ENCODE peak calls at places on chromosomes 11 and 22, in eight cellular contexts. S is cardiac muscle cell, W is GM23248, V is Caco-2, Z is uterus, L is colonic mucosa, H is HAP-1, Q is fibroblast of lung. A is an unnamed sample.

GRCh38 chr11:111378773-111379499 is at the start of gene POU2AF1:
- DNase-seq in H (no peak), Z (peak; percentile 50), S (no peak), V (no peak), W (peak; percentile 91), L (no peak), Q (no peak), A (no peak)

GRCh38 chr11:84408946-84409411 is 1122.8 kb upstream of the CCDC90B start:
- DNase-seq in L (no peak), Q (no peak), V (no peak), H (peak; percentile 87), W (peak; percentile 80), Z (no peak), S (no peak), A (no peak)

GRCh38 chr11:94895971-94896370 is 77.4 kb downstream of the CWC15 start:
- DNase-seq in S (no peak), Z (no peak), V (no peak), H (no peak), Q (peak; percentile 42), L (no peak), W (peak; percentile 88), A (no peak)

GRCh38 chr22:41525450-41526225 is 18.6 kb downstream of the POLR3H start:
- DNase-seq in S (no peak), Z (no peak), W (no peak), V (no peak), Q (no peak), H (no peak), L (no peak), A (no peak)

GRCh38 chr11:88357323-88358039 is 19.9 kb upstream of the CTSC start:
- DNase-seq in S (no peak), L (no peak), W (peak; percentile 33), V (no peak), H (peak; percentile 46), Z (no peak), Q (peak; percentile 40), A (no peak)

GRCh38 chr11:75800728-75801361 is 14.2 kb upstream of the UVRAG start:
- DNase-seq in H (no peak), L (no peak), Q (no peak), V (no peak), W (no peak), Z (no peak), S (no peak), A (no peak)

GRCh38 chr11:119189393-119189792 is 4.1 kb downstream of the NHERF4 start:
- DNase-seq in W (no peak), S (no peak), H (no peak), V (no peak), Q (no peak), L (no peak), Z (no peak), A (no peak)

GRCh38 chr11:126440792-126441514 is 85.5 kb downstream of the ST3GAL4 start:
- DNase-seq in S (peak; percentile 81), Z (peak; percentile 84), W (peak; percentile 79), L (peak; percentile 82), Q (peak; percentile 66), H (peak; percentile 71), V (peak; percentile 94), A (peak; percentile 66)

GRCh38 chr11:40094954-40095353 is 1364.5 kb downstream of the LRRC4C start:
- DNase-seq in V (no peak), L (no peak), Z (no peak), W (no peak), H (no peak), Q (no peak), S (no peak), A (no peak)

GRCh38 chr22:22855617-22856308 is 31.9 kb upstream of the IGLL5 start:
- DNase-seq in Z (no peak), V (peak; percentile 57), H (no peak), L (peak; percentile 32), S (no peak), W (peak; percentile 59), Q (no peak), A (peak; percentile 69)

GRCh38 chr11:3156661-3157311 is 8.3 kb downstream of the OSBPL5 start:
- DNase-seq in Q (no peak), Z (no peak), W (no peak), H (no peak), V (no peak), S (no peak), L (no peak), A (no peak)

GRCh38 chr11:2768471-2769408 is 68.9 kb upstream of the KCNQ1OT1 start:
- DNase-seq in H (no peak), Z (no peak), W (peak; percentile 89), L (peak; percentile 11), V (no peak), S (no peak), Q (peak; percentile 76), A (no peak)

GRCh38 chr22:19871023-19871844 is 16.6 kb upstream of the GNB1L start:
- DNase-seq in H (no peak), S (no peak), Z (no peak), W (no peak), L (peak; percentile 15), V (no peak), Q (no peak), A (peak; percentile 2)

GRCh38 chr22:40679964-40680818 is 907 bp downstream of the MCHR1 start:
- DNase-seq in L (no peak), Z (no peak), W (peak; percentile 39), V (no peak), Q (no peak), H (no peak), S (no peak), A (peak; percentile 65)

GRCh38 chr11:24855951-24856350 is 359.1 kb downstream of the LUZP2 start:
- DNase-seq in L (no peak), H (no peak), W (no peak), V (no peak), Z (no peak), Q (no peak), S (no peak), A (no peak)

DNA sequence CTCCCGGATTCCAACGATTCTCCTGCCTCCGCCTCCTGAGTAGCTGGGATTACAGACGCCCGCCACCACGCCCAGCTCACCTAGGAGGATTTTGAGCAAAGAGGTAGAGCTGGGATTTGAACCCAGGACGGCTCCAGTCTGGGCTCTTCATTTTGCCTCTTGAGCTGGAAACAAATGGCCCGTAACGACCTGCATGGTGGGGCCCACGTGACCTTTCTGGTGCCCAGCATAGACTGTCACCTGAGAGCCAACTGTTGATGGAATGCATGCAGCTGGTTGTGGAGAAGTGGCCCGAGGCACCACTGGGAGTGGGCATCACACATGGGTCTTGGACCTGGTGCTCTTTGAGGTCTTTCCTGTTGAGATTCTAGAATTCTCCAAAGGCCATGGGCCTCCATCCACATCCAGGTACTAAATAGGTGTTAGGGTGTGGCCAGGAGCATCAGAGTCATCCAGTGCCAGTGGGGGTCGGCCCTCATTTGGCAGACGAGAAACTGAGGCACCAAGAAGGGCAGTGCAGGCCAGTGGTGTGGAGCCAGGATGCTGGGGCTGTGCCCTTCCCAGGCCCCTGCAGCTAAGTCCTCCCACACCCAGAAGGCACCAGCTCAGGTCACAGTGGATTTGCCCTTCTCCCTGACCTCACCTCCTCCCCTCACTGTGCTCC is 3.9 kb downstream of the ATF4 start:
- DNase-seq in Q (no peak), S (no peak), L (no peak), Z (no peak), W (peak; percentile 39), V (no peak), H (no peak), A (no peak)
- H3K4me1 ChIP-seq in Q (peaks cover 8% of the 10 kb centered on the region), S (peaks cover 19% of the 10 kb centered on the region), L (peaks cover 26% of the 10 kb centered on the region), Z (peaks cover 34% of the 10 kb centered on the region), W (peaks cover 6% of the 10 kb centered on the region), V (peaks cover 37% of the 10 kb centered on the region), H (peaks cover 9% of the 10 kb centered on the region), A (peaks cover 32% of the 10 kb centered on the region)

DNA sequence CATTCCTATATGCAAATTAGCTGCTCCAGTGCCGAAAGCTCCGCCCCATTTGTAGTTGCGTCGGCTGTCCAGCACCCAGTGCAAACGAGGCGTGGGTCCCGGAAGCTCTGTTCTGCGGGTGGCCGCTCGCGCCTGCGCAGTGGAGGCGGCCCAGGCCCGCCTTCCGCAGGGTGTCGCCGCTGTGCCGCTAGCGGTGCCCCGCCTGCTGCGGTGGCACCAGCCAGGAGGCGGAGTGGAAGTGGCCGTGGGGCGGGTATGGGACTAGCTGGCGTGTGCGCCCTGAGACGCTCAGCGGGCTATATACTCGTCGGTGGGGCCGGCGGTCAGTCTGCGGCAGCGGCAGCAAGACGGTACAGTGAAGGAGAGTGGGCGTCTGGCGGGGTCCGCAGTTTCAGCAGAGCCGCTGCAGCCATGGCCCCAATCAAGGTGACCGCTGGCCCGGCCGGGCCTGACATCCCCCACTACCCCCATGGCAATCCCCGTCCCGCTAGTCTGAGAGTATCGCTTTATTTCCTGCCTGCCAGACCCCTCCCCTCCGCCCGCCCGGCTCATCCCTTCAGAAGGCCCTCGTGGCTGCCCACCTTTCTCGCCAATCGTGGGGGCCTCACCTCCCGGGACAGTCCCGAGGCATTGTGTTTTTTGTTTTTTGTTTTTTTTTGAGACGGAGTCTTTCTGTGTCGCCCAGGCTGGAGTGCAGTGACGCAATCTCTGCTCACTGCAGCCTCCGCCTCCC is at the start of gene PRDX5:
- DNase-seq in V (peak; percentile 98), L (peak; percentile 96), Q (peak; percentile 96), Z (peak; percentile 97), W (peak; percentile 99), S (peak; percentile 96), H (peak; percentile 94), A (peak; percentile 95)
- H3K36me3 ChIP-seq in V (peaks cover 5% of the 10 kb centered on the region), L (no peaks in the 10 kb centered on the region), Q (peaks cover 14% of the 10 kb centered on the region), Z (no peaks in the 10 kb centered on the region), W (peaks cover 4% of the 10 kb centered on the region), S (peaks cover 9% of the 10 kb centered on the region), H (peaks cover 59% of the 10 kb centered on the region), A (peaks cover 2% of the 10 kb centered on the region)

GRCh38 chr11:72673943-72674828 is at the start of gene PDE2A:
- DNase-seq in H (no peak), L (no peak), W (no peak), Q (no peak), V (no peak), S (no peak), Z (no peak), A (no peak)

GRCh38 chr11:72676874-72677341 is 2.7 kb upstream of the PDE2A start:
- DNase-seq in Z (no peak), W (peak; percentile 73), H (peak; percentile 55), S (peak; percentile 93), L (peak; percentile 45), Q (peak; percentile 26), V (peak; percentile 96), A (peak; percentile 51)

GRCh38 chr11:72673284-72673942 is 809 bp downstream of the PDE2A start:
- DNase-seq in L (no peak), W (no peak), Z (no peak), V (peak; percentile 60), Q (no peak), S (peak; percentile 79), H (no peak), A (peak; percentile 23)

GRCh38 chr11:72672839-72673238 is 1.4 kb downstream of the PDE2A start:
- DNase-seq in H (no peak), L (no peak), Z (no peak), V (no peak), Q (no peak), W (no peak), S (no peak), A (no peak)

GRCh38 chr11:72675221-72675620 is 999 bp upstream of the PDE2A start:
- DNase-seq in W (no peak), L (no peak), V (no peak), S (no peak), H (no peak), Z (no peak), Q (no peak), A (no peak)
- H3K27me3 ChIP-seq in W (peaks cover 57% of the 10 kb centered on the region), L (peaks cover 40% of the 10 kb centered on the region), V (no peaks in the 10 kb centered on the region), S (peaks cover 36% of the 10 kb centered on the region), H (peaks cover 44% of the 10 kb centered on the region), Z (no peaks in the 10 kb centered on the region), Q (peaks cover 61% of the 10 kb centered on the region), A (no peaks in the 10 kb centered on the region)

DNA sequence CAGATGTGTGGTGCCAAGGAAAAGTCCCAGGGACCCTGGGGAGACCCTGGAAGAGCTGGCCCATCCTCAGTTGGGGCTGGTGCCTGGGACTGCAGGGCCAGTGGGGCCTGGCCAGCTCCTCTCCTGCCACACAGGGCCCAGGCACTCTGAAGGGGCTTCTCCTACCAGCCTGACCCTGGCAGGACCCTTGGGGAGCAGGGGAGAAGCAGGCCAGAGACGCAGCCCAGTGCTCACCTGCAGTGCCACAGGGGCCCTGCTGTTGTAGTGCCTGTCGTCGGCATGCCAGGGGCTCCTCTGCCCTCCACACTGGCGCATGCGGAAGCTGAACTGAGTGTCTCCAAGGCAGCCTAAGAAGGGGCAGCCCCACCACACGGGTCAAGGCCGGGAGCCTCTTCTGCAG is 9.1 kb downstream of the DENND6B start:
- DNase-seq in S (no peak), H (no peak), W (no peak), L (no peak), Q (no peak), V (no peak), Z (no peak), A (no peak)
- H3K4me1 ChIP-seq in S (peaks cover 10% of the 10 kb centered on the region), H (no peaks in the 10 kb centered on the region), W (no peaks in the 10 kb centered on the region), L (peaks cover 7% of the 10 kb centered on the region), Q (no peaks in the 10 kb centered on the region), V (no peaks in the 10 kb centered on the region), Z (no peaks in the 10 kb centered on the region), A (peaks cover 7% of the 10 kb centered on the region)